ENCODE peak calls at places on chromosome 15, in nine cellular contexts. S is H54; Q is pancreas; T is right atrium auricular region; W is K562; O is activated CD4-positive, alpha-beta T cell treated with anti-CD3 and anti-CD28 coated beads for 24 hours; R is MG63; L is stimulated activated CD8-positive, alpha-beta memory T cell treated with anti-CD3 and anti-CD28 coated beads, Interleukin-15, amount 100 ng/mL, for 24 hours; X is activated CD4-positive, CD25-positive, alpha-beta regulatory T cell. I is an unnamed sample.

GRCh38 chr15:71162309-71162708 is 47.0 kb downstream of the THSD4 start:
- DNase-seq in T (no peak), R (no peak), X (no peak), Q (no peak), O (no peak), L (no peak), S (no peak), W (no peak), I (no peak)

GRCh38 chr15:72967836-72968530 is 84.3 kb upstream of the NEO1 start:
- DNase-seq in X (no peak), R (no peak), S (no peak), L (no peak), O (no peak), W (no peak), Q (no peak), T (no peak), I (no peak)

GRCh38 chr15:70060214-70061085 is 37.3 kb downstream of the TLE3 start:
- DNase-seq in R (no peak), O (no peak), L (no peak), T (no peak), Q (peak; percentile 58), W (no peak), S (no peak), X (no peak), I (no peak)

GRCh38 chr15:36757189-36757814 is 177.9 kb downstream of the CDIN1 start:
- DNase-seq in L (no peak), W (no peak), O (no peak), R (no peak), Q (no peak), X (no peak), T (no peak), S (peak; percentile 25), I (no peak)

GRCh38 chr15:86139828-86140227 is 60.2 kb downstream of the AGBL1 start:
- DNase-seq in S (no peak), R (peak; percentile 24), T (no peak), Q (no peak), W (peak; percentile 17), O (peak; percentile 15), X (no peak), L (no peak), I (no peak)

GRCh38 chr15:42133892-42134502 is 22.4 kb downstream of the PLA2G4F start:
- DNase-seq in O (peak; percentile 44), S (peak; percentile 63), L (peak; percentile 13), Q (no peak), X (peak; percentile 13), R (peak; percentile 46), W (peak; percentile 72), T (peak; percentile 36), I (peak; percentile 10)

GRCh38 chr15:81338422-81339007 is 14.6 kb upstream of the STARD5 start:
- DNase-seq in L (no peak), R (peak; percentile 87), S (peak; percentile 7), W (no peak), Q (no peak), X (no peak), O (no peak), T (peak; percentile 75), I (peak; percentile 38)

GRCh38 chr15:85785887-85786777 is 8.6 kb downstream of the KLHL25 start:
- DNase-seq in Q (peak; percentile 37), X (no peak), W (no peak), O (no peak), S (peak; percentile 71), L (no peak), R (peak; percentile 70), T (no peak), I (no peak)

GRCh38 chr15:74783072-74783807 is 1.4 kb downstream of the CSK start:
- DNase-seq in R (no peak), O (no peak), W (peak; percentile 49), T (no peak), Q (no peak), L (no peak), S (no peak), X (no peak), I (no peak)